ENCODE peak calls at places on chromosome 14, in four cellular contexts. J is astrocyte of the cerebellum, Q is GM10248, C is neural progenitor cell. O is an unnamed sample.

GRCh38 chr14:104524726-104525125 is 54.8 kb upstream of the C14orf180 start:
- DNase-seq in J (no peak), Q (no peak), C (no peak), O (no peak)

GRCh38 chr14:60323199-60323891 is 74.3 kb downstream of the PPM1A start:
- DNase-seq in J (no peak), Q (no peak), C (no peak), O (no peak)

GRCh38 chr14:62126885-62127478 is 364.8 kb downstream of the SNAPC1 start:
- DNase-seq in Q (peak), C (peak), J (peak), O (peak)

GRCh38 chr14:20632448-20632830 is 9.1 kb downstream of the OR6S1 start:
- DNase-seq in Q (peak), J (no peak), C (no peak), O (no peak)

GRCh38 chr14:55580401-55581010 is 499 bp downstream of the KTN1 start:
- DNase-seq in J (no peak), Q (peak), C (peak), O (peak)

GRCh38 chr14:74913393-74913792 is 9.7 kb downstream of the RPS6KL1 start:
- DNase-seq in Q (no peak), J (no peak), C (no peak), O (no peak)

GRCh38 chr14:85313801-85314207 is 216.1 kb upstream of the FLRT2 start:
- DNase-seq in C (peak), J (peak), Q (no peak), O (no peak)

GRCh38 chr14:89807905-89808304 is 146.6 kb downstream of the EFCAB11 start:
- DNase-seq in J (no peak), Q (no peak), C (no peak), O (no peak)

GRCh38 chr14:61934385-61934784 is 172.2 kb downstream of the SNAPC1 start:
- DNase-seq in Q (no peak), C (no peak), J (peak), O (no peak)

GRCh38 chr14:50040401-50040775 is 76.0 kb downstream of the VCPKMT start:
- DNase-seq in C (no peak), J (peak), Q (peak), O (no peak)

GRCh38 chr14:61568572-61569011 is 126.7 kb upstream of the HIF1A start:
- DNase-seq in J (no peak), Q (peak), C (peak), O (peak)

GRCh38 chr14:39722547-39723273 is 290.5 kb upstream of the FBXO33 start:
- DNase-seq in J (no peak), Q (no peak), C (no peak), O (no peak)

DNA sequence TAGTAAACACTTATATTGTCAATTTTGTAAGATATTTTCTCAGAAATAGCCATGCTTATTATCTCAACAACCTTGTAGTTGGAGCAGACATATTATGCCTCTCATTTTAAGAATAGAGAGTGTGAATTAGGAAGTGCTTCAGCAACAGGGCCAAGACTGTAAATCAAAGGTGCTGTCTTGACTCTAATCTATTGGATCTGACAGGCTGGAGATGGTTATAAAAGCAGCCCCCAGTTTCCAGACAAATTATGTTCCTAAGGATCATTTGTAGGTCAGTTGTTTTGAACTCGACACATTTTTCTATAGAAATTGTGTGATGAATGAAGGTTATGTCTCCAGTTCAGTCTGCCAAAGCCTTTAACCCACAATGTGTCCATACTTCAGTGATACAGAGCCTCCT is 284.8 kb upstream of the FBXO33 start:
- DNase-seq in J (no peak), Q (no peak), C (no peak), O (no peak)
- TF ChIP-seq CTCF in J (no peak), Q (no peak), C (no peak), O (no peak)

GRCh38 chr14:99199854-99200653 is 71.9 kb downstream of the BCL11B start:
- DNase-seq in J (no peak), Q (no peak), C (no peak), O (no peak)
- TF ChIP-seq CTCF in J (peak), Q (no peak), C (peak), O (no peak)

GRCh38 chr14:95526483-95527391 is 8.1 kb upstream of the GLRX5 start:
- DNase-seq in J (no peak), Q (no peak), C (no peak), O (no peak)

GRCh38 chr14:95525999-95526398 is 8.9 kb upstream of the GLRX5 start:
- DNase-seq in C (no peak), Q (no peak), J (no peak), O (no peak)

GRCh38 chr14:95529242-95529641 is 5.6 kb upstream of the GLRX5 start:
- DNase-seq in Q (no peak), C (no peak), J (no peak), O (no peak)

GRCh38 chr14:95524706-95525512 is 8.5 kb upstream of the SYNE3 start:
- DNase-seq in Q (no peak), J (no peak), C (no peak), O (no peak)

DNA sequence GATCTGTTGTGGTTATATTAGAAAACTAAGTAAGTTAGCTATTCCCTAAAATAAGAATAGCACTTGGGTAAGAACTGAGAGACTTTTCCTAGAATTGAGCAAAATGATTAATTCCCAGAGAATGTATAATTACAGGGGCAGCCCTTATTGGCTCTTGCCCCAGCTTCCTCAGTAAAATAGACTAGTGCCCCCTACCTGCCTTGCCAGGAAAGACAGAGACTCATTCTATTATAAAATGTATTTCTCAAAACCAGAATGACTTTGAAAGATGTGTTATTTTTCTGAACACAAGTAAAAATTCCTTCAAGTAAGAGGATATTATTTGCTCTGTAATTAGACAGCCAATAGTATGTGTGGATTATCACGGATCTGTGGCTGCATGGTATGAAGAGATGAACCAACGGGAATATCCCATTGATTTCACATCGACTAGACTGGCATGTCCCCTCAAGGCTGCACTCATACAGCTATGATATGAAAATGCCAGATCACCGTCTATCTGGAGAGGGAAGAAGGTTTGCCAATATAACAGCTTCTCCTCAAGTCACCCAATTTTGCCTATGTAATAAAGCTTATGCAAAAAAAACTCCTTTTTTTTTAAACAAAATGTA is 7.4 kb upstream of the GLRX5 start:
- DNase-seq in Q (peak), C (peak), J (no peak), O (peak)
- TF ChIP-seq CTCF in Q (peak), C (peak), J (peak), O (peak)

GRCh38 chr14:94372021-94372605 is 16.3 kb downstream of the SERPINA1 start:
- DNase-seq in C (peak), Q (no peak), J (no peak), O (no peak)
- TF ChIP-seq CTCF in C (peak), Q (no peak), J (peak), O (no peak)

DNA sequence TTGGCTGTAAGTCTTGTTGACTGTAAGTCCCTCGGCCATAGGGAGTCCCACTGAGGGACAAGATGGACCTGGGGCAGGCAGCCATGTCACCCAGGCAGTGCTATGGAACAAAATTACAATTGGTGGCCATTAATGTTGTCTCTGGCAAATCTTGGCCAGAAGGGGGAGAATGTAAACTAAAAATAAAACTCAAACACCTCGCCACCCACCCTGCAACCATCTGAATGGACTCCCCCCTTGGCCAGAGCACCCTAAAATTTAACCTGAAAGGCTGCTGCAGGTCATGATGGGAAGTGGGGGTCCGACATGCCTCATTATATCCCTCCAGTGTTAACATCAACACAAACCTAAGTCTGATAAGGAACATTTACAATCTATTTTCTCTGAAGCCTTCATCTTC is 8.2 kb downstream of the SLC22A17 start:
- DNase-seq in Q (no peak), C (no peak), J (no peak), O (no peak)
- TF ChIP-seq CTCF in Q (no peak), C (no peak), J (no peak), O (no peak)